ENCODE peak calls at places on chromosomes 13 and 19, in five cellular contexts. V is heart left ventricle, E is neuronal stem cell, F is psoas muscle, U is body of pancreas. W is an unnamed sample.

GRCh38 chr13:32472194-32472621 is 44.3 kb upstream of the N4BP2L1 start:
- DNase-seq in F (no peak), V (no peak), E (no peak), U (no peak), W (no peak)

GRCh38 chr13:84973661-84974060 is 825.6 kb downstream of the SLITRK6 start:
- DNase-seq in F (no peak), E (peak; percentile 11), V (no peak), U (no peak), W (no peak)

GRCh38 chr19:31350033-31350692 is 927 bp upstream of the TSHZ3 start:
- DNase-seq in U (no peak), F (peak; percentile 40), V (peak; percentile 71), E (no peak), W (no peak)

GRCh38 chr19:56664511-56664910 is 7.0 kb downstream of the ZNF835 start:
- DNase-seq in E (no peak), U (no peak), F (no peak), V (no peak), W (no peak)

GRCh38 chr13:24997367-24997967 is 98.5 kb upstream of the PABPC3 start:
- DNase-seq in F (no peak), U (peak; percentile 26), E (no peak), V (no peak), W (no peak)

GRCh38 chr19:45097450-45097775 is 4.4 kb downstream of the PPP1R37 start:
- DNase-seq in F (no peak), E (no peak), U (no peak), V (no peak), W (no peak)

GRCh38 chr13:23433171-23434153 is at the start of gene SACS:
- DNase-seq in F (no peak), E (peak; percentile 84), V (peak; percentile 58), U (peak; percentile 31), W (no peak)

GRCh38 chr19:14476663-14477401 is 1.7 kb upstream of the PTGER1 start:
- DNase-seq in U (no peak), V (no peak), F (peak; percentile 49), E (no peak), W (peak; percentile 43)

GRCh38 chr13:47337781-47338507 is 441.1 kb upstream of the HTR2A start:
- DNase-seq in U (no peak), F (no peak), E (no peak), V (no peak), W (no peak)

GRCh38 chr19:30229524-30230174 is 142.5 kb upstream of the ZNF536 start:
- DNase-seq in F (no peak), U (no peak), E (no peak), V (no peak), W (no peak)

DNA sequence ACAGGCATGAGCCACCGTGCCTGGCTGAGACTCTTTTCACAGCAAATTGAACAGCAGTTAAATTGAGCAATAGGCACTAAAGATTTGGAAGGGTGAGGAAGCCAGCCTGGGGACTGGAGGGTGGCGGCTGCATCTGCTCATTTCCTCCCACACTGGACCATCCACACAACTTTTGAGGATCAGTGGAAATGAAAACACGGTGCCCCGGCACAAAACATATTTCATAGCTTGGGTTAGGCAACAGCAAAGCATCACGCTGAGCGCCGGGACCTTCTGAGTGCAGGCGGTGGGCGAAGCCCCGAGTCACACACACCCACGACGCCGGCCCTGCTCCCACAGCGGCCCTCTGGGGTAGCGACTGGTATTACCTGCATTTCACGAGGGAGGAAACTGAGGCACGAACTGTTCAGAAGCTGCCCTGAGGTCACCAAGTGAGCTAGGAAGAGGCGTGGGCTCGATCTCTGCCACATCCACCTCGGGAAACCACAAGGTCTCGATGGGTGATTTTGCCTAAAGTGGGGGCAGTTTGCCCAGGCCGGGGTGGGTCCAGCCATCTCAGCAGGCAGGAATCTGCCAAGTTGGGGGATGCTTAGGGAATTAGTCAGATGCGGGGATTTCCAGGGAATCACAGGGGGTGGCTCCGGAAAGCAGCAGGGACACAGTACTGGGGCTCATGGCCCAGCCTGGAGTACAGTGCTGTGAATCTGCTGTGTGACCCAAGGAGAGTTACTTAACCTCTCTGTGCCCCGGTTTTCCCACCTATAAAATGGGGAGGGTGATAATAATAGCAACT is 3.5 kb upstream of the SBNO2 start:
- DNase-seq in V (no peak), U (no peak), E (no peak), F (no peak), W (no peak)
- H3K27ac ChIP-seq in V (no peak overlapping the region), U (no peak overlapping the region), E (no peak overlapping the region), F (no peak overlapping the region), W (no peak overlapping the region)

GRCh38 chr19:7860166-7860901 is 13.9 kb downstream of the PRR36 start:
- DNase-seq in E (no peak), U (no peak), F (no peak), V (no peak), W (no peak)
- H3K27ac ChIP-seq in E (no peak overlapping the region), U (no peak overlapping the region), F (no peak overlapping the region), V (no peak overlapping the region), W (no peak overlapping the region)

GRCh38 chr13:97429681-97430081 is 4.3 kb upstream of the RAP2A start:
- DNase-seq in V (no peak), U (no peak), F (no peak), E (no peak), W (no peak)
- H3K27ac ChIP-seq in V (no peak overlapping the region), U (no peak overlapping the region), F (peak overlapping the region; percentile 97), E (no peak overlapping the region), W (no peak overlapping the region)

GRCh38 chr19:11843741-11844140 is 4.8 kb upstream of the ZNF439 start:
- DNase-seq in F (no peak), V (no peak), E (no peak), U (no peak), W (no peak)

GRCh38 chr19:11848200-11848593 is 329 bp upstream of the ZNF439 start:
- DNase-seq in F (no peak), V (no peak), E (no peak), U (no peak), W (no peak)

GRCh38 chr19:11853358-11853757 is 4.8 kb downstream of the ZNF439 start:
- DNase-seq in V (no peak), U (no peak), F (no peak), E (no peak), W (no peak)

GRCh38 chr19:11848594-11849263 is at the start of gene ZNF439:
- DNase-seq in E (peak; percentile 26), U (peak; percentile 94), V (peak; percentile 94), F (peak; percentile 89), W (peak; percentile 79)

GRCh38 chr19:11849264-11849615 is 714 bp downstream of the ZNF439 start:
- DNase-seq in V (no peak), F (no peak), U (no peak), E (no peak), W (no peak)
- H3K27ac ChIP-seq in V (peak overlapping the region; percentile 60), F (no peak overlapping the region), U (no peak overlapping the region), E (no peak overlapping the region), W (no peak overlapping the region)

GRCh38 chr19:51570962-51571575 is at the start of gene ZNF175:
- DNase-seq in E (peak; percentile 95), U (peak; percentile 97), F (peak; percentile 96), V (peak; percentile 92), W (peak; percentile 87)
- H3K27ac ChIP-seq in E (no peak within 1 kb of the TSS), U (peak within 1 kb of the TSS; percentile 28), F (peak within 1 kb of the TSS; percentile 72), V (peak within 1 kb of the TSS; percentile 64), W (peak within 1 kb of the TSS; percentile 48)

DNA sequence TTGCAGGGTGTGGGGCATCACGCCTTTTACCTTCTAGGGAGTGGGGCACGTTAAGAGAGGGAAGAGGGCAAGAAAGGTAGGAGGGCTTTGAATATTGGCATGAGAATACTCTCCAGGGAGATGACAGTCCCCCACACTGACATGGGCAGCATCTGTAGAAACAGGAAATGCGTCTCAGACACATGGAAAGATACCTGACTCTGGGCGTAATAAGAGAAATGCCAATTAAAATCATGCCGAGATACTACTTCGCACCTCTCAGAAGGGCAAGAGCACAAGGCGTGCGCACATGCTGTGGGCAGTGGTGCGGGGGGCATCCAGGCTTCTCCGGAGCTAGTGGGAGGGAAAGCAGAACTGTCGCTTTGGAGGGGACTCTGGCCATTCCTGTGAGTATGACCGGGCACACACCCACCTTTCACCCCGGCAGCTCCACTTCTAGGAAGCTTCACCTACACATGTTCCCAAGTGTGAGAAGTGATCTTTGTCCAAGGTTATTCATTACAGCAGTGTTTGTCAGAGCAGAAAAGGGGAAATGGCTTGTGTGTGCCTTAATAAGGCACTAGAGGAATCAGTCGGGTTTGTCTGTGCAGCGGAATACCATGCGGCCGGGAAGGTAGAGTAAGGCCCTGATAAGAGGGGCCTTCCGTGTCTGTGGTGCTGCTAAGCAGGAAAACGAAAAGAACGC is 99.5 kb downstream of the SIPA1L3 start:
- DNase-seq in V (no peak), F (no peak), E (no peak), U (no peak), W (no peak)
- H3K27ac ChIP-seq in V (no peak overlapping the region), F (no peak overlapping the region), E (no peak overlapping the region), U (no peak overlapping the region), W (no peak overlapping the region)

GRCh38 chr13:21670006-21670882 is 629 bp upstream of the FGF9 start:
- DNase-seq in E (peak; percentile 72), U (peak; percentile 49), F (peak; percentile 61), V (peak; percentile 84), W (peak; percentile 60)
- H3K27ac ChIP-seq in E (peak overlapping the region; percentile 84), U (no peak overlapping the region), F (peak overlapping the region; percentile 41), V (peak overlapping the region; percentile 77), W (peak overlapping the region; percentile 22)

GRCh38 chr19:2534374-2535050 is 58.6 kb downstream of the GADD45B start:
- DNase-seq in F (no peak), U (no peak), E (no peak), V (no peak), W (no peak)

GRCh38 chr19:2533686-2534085 is 57.8 kb downstream of the GADD45B start:
- DNase-seq in V (no peak), F (no peak), E (no peak), U (no peak), W (no peak)

GRCh38 chr19:2536461-2536860 is 60.5 kb downstream of the GADD45B start:
- DNase-seq in U (no peak), F (no peak), E (no peak), V (no peak), W (no peak)

GRCh38 chr19:2532252-2533071 is 56.5 kb downstream of the GADD45B start:
- DNase-seq in U (peak; percentile 45), V (no peak), F (no peak), E (no peak), W (no peak)

DNA sequence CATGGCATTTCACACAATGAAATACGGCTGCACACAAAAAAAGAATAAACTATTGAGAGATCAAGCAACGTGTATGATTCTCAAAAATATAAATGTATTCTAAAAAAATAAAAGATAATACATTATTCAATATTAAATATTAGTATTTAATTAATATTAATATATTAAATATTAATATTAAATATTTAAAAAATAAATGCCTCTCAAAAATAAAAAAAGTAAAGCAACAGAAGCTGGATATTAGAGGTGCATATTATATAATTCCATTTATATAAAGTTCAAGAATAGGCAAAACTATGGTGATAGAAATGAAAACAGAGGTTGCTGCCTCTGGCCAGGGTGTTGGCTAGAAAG is 57.1 kb downstream of the GADD45B start:
- DNase-seq in F (no peak), V (no peak), E (no peak), U (no peak), W (no peak)
- H3K27ac ChIP-seq in F (no peak overlapping the region), V (no peak overlapping the region), E (no peak overlapping the region), U (no peak overlapping the region), W (no peak overlapping the region)